ENCODE peak calls at places on chromosome 20, in ten cellular contexts. One of them, this sample, is unnamed.

GRCh38 chr20:46977204-46977603 is 82.6 kb downstream of the EYA2 start:
- DNase-seq in GM06990: no peak
- DNase-seq in cerebellar cortex: no peak
- DNase-seq in M059J: no peak
- DNase-seq in Calu3: no peak
- DNase-seq in mucosa of gallbladder: no peak
- DNase-seq in NCI-H1092: no peak
- DNase-seq in CD4-positive, CD25-positive, alpha-beta regulatory T cell: no peak
- DNase-seq in fibroblast of lung: no peak
- DNase-seq in stimulated activated CD4-positive, alpha-beta T cell treated with anti-CD3 and anti-CD28 coated beads, Interleukin-4, amount 100 ng/mL, for 1 hour: no peak
- DNase-seq in this sample: no peak

GRCh38 chr20:54167909-54168872 is 5.6 kb downstream of the CYP24A1 start:
- DNase-seq in GM06990: no peak
- DNase-seq in cerebellar cortex: no peak
- DNase-seq in M059J: peak
- DNase-seq in Calu3: peak
- DNase-seq in mucosa of gallbladder: no peak
- DNase-seq in NCI-H1092: no peak
- DNase-seq in CD4-positive, CD25-positive, alpha-beta regulatory T cell: no peak
- DNase-seq in fibroblast of lung: peak
- DNase-seq in stimulated activated CD4-positive, alpha-beta T cell treated with anti-CD3 and anti-CD28 coated beads, Interleukin-4, amount 100 ng/mL, for 1 hour: no peak
- DNase-seq in this sample: peak

GRCh38 chr20:61628901-61629300 is 376.8 kb downstream of the CDH4 start:
- DNase-seq in GM06990: no peak
- DNase-seq in cerebellar cortex: no peak
- DNase-seq in M059J: no peak
- DNase-seq in Calu3: no peak
- DNase-seq in mucosa of gallbladder: no peak
- DNase-seq in NCI-H1092: no peak
- DNase-seq in CD4-positive, CD25-positive, alpha-beta regulatory T cell: no peak
- DNase-seq in fibroblast of lung: no peak
- DNase-seq in stimulated activated CD4-positive, alpha-beta T cell treated with anti-CD3 and anti-CD28 coated beads, Interleukin-4, amount 100 ng/mL, for 1 hour: no peak
- DNase-seq in this sample: no peak

GRCh38 chr20:46311039-46311650 is 2.8 kb upstream of the CDH22 start:
- DNase-seq in GM06990: no peak
- DNase-seq in cerebellar cortex: peak
- DNase-seq in M059J: peak
- DNase-seq in Calu3: no peak
- DNase-seq in mucosa of gallbladder: no peak
- DNase-seq in NCI-H1092: no peak
- DNase-seq in CD4-positive, CD25-positive, alpha-beta regulatory T cell: no peak
- DNase-seq in fibroblast of lung: no peak
- DNase-seq in stimulated activated CD4-positive, alpha-beta T cell treated with anti-CD3 and anti-CD28 coated beads, Interleukin-4, amount 100 ng/mL, for 1 hour: no peak
- DNase-seq in this sample: no peak

GRCh38 chr20:38450412-38450975 is 15.4 kb upstream of the SNHG17 start:
- DNase-seq in GM06990: no peak
- DNase-seq in cerebellar cortex: no peak
- DNase-seq in M059J: peak
- DNase-seq in Calu3: no peak
- DNase-seq in mucosa of gallbladder: no peak
- DNase-seq in NCI-H1092: no peak
- DNase-seq in CD4-positive, CD25-positive, alpha-beta regulatory T cell: no peak
- DNase-seq in fibroblast of lung: no peak
- DNase-seq in stimulated activated CD4-positive, alpha-beta T cell treated with anti-CD3 and anti-CD28 coated beads, Interleukin-4, amount 100 ng/mL, for 1 hour: no peak
- DNase-seq in this sample: peak

GRCh38 chr20:63673951-63674350 is 15.8 kb downstream of the RTEL1 start:
- DNase-seq in GM06990: no peak
- DNase-seq in cerebellar cortex: no peak
- DNase-seq in M059J: no peak
- DNase-seq in Calu3: no peak
- DNase-seq in mucosa of gallbladder: no peak
- DNase-seq in NCI-H1092: no peak
- DNase-seq in CD4-positive, CD25-positive, alpha-beta regulatory T cell: no peak
- DNase-seq in fibroblast of lung: no peak
- DNase-seq in stimulated activated CD4-positive, alpha-beta T cell treated with anti-CD3 and anti-CD28 coated beads, Interleukin-4, amount 100 ng/mL, for 1 hour: no peak
- DNase-seq in this sample: no peak

GRCh38 chr20:34390769-34391447 is 27.8 kb downstream of the ITCH start:
- DNase-seq in GM06990: no peak
- DNase-seq in cerebellar cortex: no peak
- DNase-seq in M059J: peak
- DNase-seq in Calu3: peak
- DNase-seq in mucosa of gallbladder: peak
- DNase-seq in NCI-H1092: no peak
- DNase-seq in CD4-positive, CD25-positive, alpha-beta regulatory T cell: peak
- DNase-seq in fibroblast of lung: peak
- DNase-seq in stimulated activated CD4-positive, alpha-beta T cell treated with anti-CD3 and anti-CD28 coated beads, Interleukin-4, amount 100 ng/mL, for 1 hour: peak
- DNase-seq in this sample: peak

GRCh38 chr20:56843817-56844216 is 214.7 kb downstream of the TFAP2C start:
- DNase-seq in GM06990: no peak
- DNase-seq in cerebellar cortex: no peak
- DNase-seq in M059J: peak
- DNase-seq in Calu3: no peak
- DNase-seq in mucosa of gallbladder: no peak
- DNase-seq in NCI-H1092: no peak
- DNase-seq in CD4-positive, CD25-positive, alpha-beta regulatory T cell: no peak
- DNase-seq in fibroblast of lung: no peak
- DNase-seq in stimulated activated CD4-positive, alpha-beta T cell treated with anti-CD3 and anti-CD28 coated beads, Interleukin-4, amount 100 ng/mL, for 1 hour: no peak
- DNase-seq in this sample: no peak

GRCh38 chr20:38665886-38666285 is 58.4 kb upstream of the SLC32A1 start:
- DNase-seq in GM06990: no peak
- DNase-seq in cerebellar cortex: no peak
- DNase-seq in M059J: no peak
- DNase-seq in Calu3: no peak
- DNase-seq in mucosa of gallbladder: no peak
- DNase-seq in NCI-H1092: no peak
- DNase-seq in CD4-positive, CD25-positive, alpha-beta regulatory T cell: no peak
- DNase-seq in fibroblast of lung: no peak
- DNase-seq in stimulated activated CD4-positive, alpha-beta T cell treated with anti-CD3 and anti-CD28 coated beads, Interleukin-4, amount 100 ng/mL, for 1 hour: no peak
- DNase-seq in this sample: no peak

GRCh38 chr20:31901615-31902014 is 31.2 kb downstream of the TTLL9 start:
- DNase-seq in GM06990: no peak
- DNase-seq in cerebellar cortex: no peak
- DNase-seq in M059J: no peak
- DNase-seq in Calu3: no peak
- DNase-seq in mucosa of gallbladder: no peak
- DNase-seq in NCI-H1092: no peak
- DNase-seq in CD4-positive, CD25-positive, alpha-beta regulatory T cell: no peak
- DNase-seq in fibroblast of lung: no peak
- DNase-seq in stimulated activated CD4-positive, alpha-beta T cell treated with anti-CD3 and anti-CD28 coated beads, Interleukin-4, amount 100 ng/mL, for 1 hour: no peak
- DNase-seq in this sample: no peak

GRCh38 chr20:40689943-40690835 is 1.2 kb upstream of the MAFB start:
- DNase-seq in GM06990: peak
- DNase-seq in cerebellar cortex: peak
- DNase-seq in M059J: peak
- DNase-seq in Calu3: peak
- DNase-seq in mucosa of gallbladder: peak
- DNase-seq in NCI-H1092: peak
- DNase-seq in CD4-positive, CD25-positive, alpha-beta regulatory T cell: peak
- DNase-seq in fibroblast of lung: peak
- DNase-seq in stimulated activated CD4-positive, alpha-beta T cell treated with anti-CD3 and anti-CD28 coated beads, Interleukin-4, amount 100 ng/mL, for 1 hour: peak
- DNase-seq in this sample: peak

GRCh38 chr20:60210779-60211617 is 252.8 kb downstream of the CDH26 start:
- DNase-seq in GM06990: peak
- DNase-seq in cerebellar cortex: peak
- DNase-seq in M059J: peak
- DNase-seq in Calu3: peak
- DNase-seq in mucosa of gallbladder: peak
- DNase-seq in NCI-H1092: peak
- DNase-seq in CD4-positive, CD25-positive, alpha-beta regulatory T cell: peak
- DNase-seq in fibroblast of lung: peak
- DNase-seq in stimulated activated CD4-positive, alpha-beta T cell treated with anti-CD3 and anti-CD28 coated beads, Interleukin-4, amount 100 ng/mL, for 1 hour: peak
- DNase-seq in this sample: peak

GRCh38 chr20:13009682-13010406 is 1.1 kb downstream of the SPTLC3 start:
- DNase-seq in GM06990: peak
- DNase-seq in cerebellar cortex: peak
- DNase-seq in M059J: peak
- DNase-seq in Calu3: peak
- DNase-seq in mucosa of gallbladder: peak
- DNase-seq in NCI-H1092: no peak
- DNase-seq in CD4-positive, CD25-positive, alpha-beta regulatory T cell: peak
- DNase-seq in fibroblast of lung: peak
- DNase-seq in stimulated activated CD4-positive, alpha-beta T cell treated with anti-CD3 and anti-CD28 coated beads, Interleukin-4, amount 100 ng/mL, for 1 hour: no peak
- DNase-seq in this sample: peak

GRCh38 chr20:53872561-53873248 is 197.7 kb downstream of the BCAS1 start:
- DNase-seq in GM06990: no peak
- DNase-seq in cerebellar cortex: no peak
- DNase-seq in M059J: peak
- DNase-seq in Calu3: no peak
- DNase-seq in mucosa of gallbladder: no peak
- DNase-seq in NCI-H1092: no peak
- DNase-seq in CD4-positive, CD25-positive, alpha-beta regulatory T cell: peak
- DNase-seq in fibroblast of lung: peak
- DNase-seq in stimulated activated CD4-positive, alpha-beta T cell treated with anti-CD3 and anti-CD28 coated beads, Interleukin-4, amount 100 ng/mL, for 1 hour: peak
- DNase-seq in this sample: peak

GRCh38 chr20:38127011-38127621 is 38.0 kb downstream of the TGM2 start:
- DNase-seq in GM06990: no peak
- DNase-seq in cerebellar cortex: no peak
- DNase-seq in M059J: peak
- DNase-seq in Calu3: peak
- DNase-seq in mucosa of gallbladder: peak
- DNase-seq in NCI-H1092: peak
- DNase-seq in CD4-positive, CD25-positive, alpha-beta regulatory T cell: no peak
- DNase-seq in fibroblast of lung: peak
- DNase-seq in stimulated activated CD4-positive, alpha-beta T cell treated with anti-CD3 and anti-CD28 coated beads, Interleukin-4, amount 100 ng/mL, for 1 hour: no peak
- DNase-seq in this sample: peak

GRCh38 chr20:9740486-9740885 is 98.4 kb downstream of the PAK5 start:
- DNase-seq in GM06990: no peak
- DNase-seq in cerebellar cortex: peak
- DNase-seq in M059J: no peak
- DNase-seq in Calu3: no peak
- DNase-seq in mucosa of gallbladder: no peak
- DNase-seq in NCI-H1092: no peak
- DNase-seq in CD4-positive, CD25-positive, alpha-beta regulatory T cell: no peak
- DNase-seq in fibroblast of lung: no peak
- DNase-seq in stimulated activated CD4-positive, alpha-beta T cell treated with anti-CD3 and anti-CD28 coated beads, Interleukin-4, amount 100 ng/mL, for 1 hour: no peak
- DNase-seq in this sample: no peak

GRCh38 chr20:22805219-22805618 is 220.8 kb upstream of the FOXA2 start:
- DNase-seq in GM06990: no peak
- DNase-seq in cerebellar cortex: no peak
- DNase-seq in M059J: peak
- DNase-seq in Calu3: no peak
- DNase-seq in mucosa of gallbladder: peak
- DNase-seq in NCI-H1092: no peak
- DNase-seq in CD4-positive, CD25-positive, alpha-beta regulatory T cell: no peak
- DNase-seq in fibroblast of lung: peak
- DNase-seq in stimulated activated CD4-positive, alpha-beta T cell treated with anti-CD3 and anti-CD28 coated beads, Interleukin-4, amount 100 ng/mL, for 1 hour: no peak
- DNase-seq in this sample: peak

GRCh38 chr20:59214619-59215547 is 51.3 kb downstream of the ZNF831 start:
- DNase-seq in GM06990: no peak
- DNase-seq in cerebellar cortex: no peak
- DNase-seq in M059J: no peak
- DNase-seq in Calu3: no peak
- DNase-seq in mucosa of gallbladder: no peak
- DNase-seq in NCI-H1092: no peak
- DNase-seq in CD4-positive, CD25-positive, alpha-beta regulatory T cell: no peak
- DNase-seq in fibroblast of lung: no peak
- DNase-seq in stimulated activated CD4-positive, alpha-beta T cell treated with anti-CD3 and anti-CD28 coated beads, Interleukin-4, amount 100 ng/mL, for 1 hour: no peak
- DNase-seq in this sample: no peak

GRCh38 chr20:50540620-50541605 is 30.7 kb downstream of the PTPN1 start:
- DNase-seq in GM06990: no peak
- DNase-seq in cerebellar cortex: peak
- DNase-seq in M059J: peak
- DNase-seq in Calu3: peak
- DNase-seq in mucosa of gallbladder: no peak
- DNase-seq in NCI-H1092: no peak
- DNase-seq in CD4-positive, CD25-positive, alpha-beta regulatory T cell: no peak
- DNase-seq in fibroblast of lung: peak
- DNase-seq in stimulated activated CD4-positive, alpha-beta T cell treated with anti-CD3 and anti-CD28 coated beads, Interleukin-4, amount 100 ng/mL, for 1 hour: no peak
- DNase-seq in this sample: peak

GRCh38 chr20:61620174-61620573 is 368.1 kb downstream of the CDH4 start:
- DNase-seq in GM06990: no peak
- DNase-seq in cerebellar cortex: no peak
- DNase-seq in M059J: no peak
- DNase-seq in Calu3: no peak
- DNase-seq in mucosa of gallbladder: no peak
- DNase-seq in NCI-H1092: no peak
- DNase-seq in CD4-positive, CD25-positive, alpha-beta regulatory T cell: no peak
- DNase-seq in fibroblast of lung: no peak
- DNase-seq in stimulated activated CD4-positive, alpha-beta T cell treated with anti-CD3 and anti-CD28 coated beads, Interleukin-4, amount 100 ng/mL, for 1 hour: no peak
- DNase-seq in this sample: no peak

GRCh38 chr20:12816009-12816408 is 192.8 kb upstream of the SPTLC3 start:
- DNase-seq in GM06990: no peak
- DNase-seq in cerebellar cortex: no peak
- DNase-seq in M059J: no peak
- DNase-seq in Calu3: no peak
- DNase-seq in mucosa of gallbladder: no peak
- DNase-seq in NCI-H1092: no peak
- DNase-seq in CD4-positive, CD25-positive, alpha-beta regulatory T cell: no peak
- DNase-seq in fibroblast of lung: no peak
- DNase-seq in stimulated activated CD4-positive, alpha-beta T cell treated with anti-CD3 and anti-CD28 coated beads, Interleukin-4, amount 100 ng/mL, for 1 hour: no peak
- DNase-seq in this sample: no peak

GRCh38 chr20:59673998-59674445 is 69.7 kb downstream of the PHACTR3 start:
- DNase-seq in GM06990: no peak
- DNase-seq in cerebellar cortex: no peak
- DNase-seq in M059J: no peak
- DNase-seq in Calu3: no peak
- DNase-seq in mucosa of gallbladder: no peak
- DNase-seq in NCI-H1092: no peak
- DNase-seq in CD4-positive, CD25-positive, alpha-beta regulatory T cell: no peak
- DNase-seq in fibroblast of lung: no peak
- DNase-seq in stimulated activated CD4-positive, alpha-beta T cell treated with anti-CD3 and anti-CD28 coated beads, Interleukin-4, amount 100 ng/mL, for 1 hour: no peak
- DNase-seq in this sample: no peak

GRCh38 chr20:46897471-46897870 is 2.8 kb downstream of the EYA2 start:
- DNase-seq in GM06990: no peak
- DNase-seq in cerebellar cortex: no peak
- DNase-seq in M059J: no peak
- DNase-seq in Calu3: no peak
- DNase-seq in mucosa of gallbladder: no peak
- DNase-seq in NCI-H1092: no peak
- DNase-seq in CD4-positive, CD25-positive, alpha-beta regulatory T cell: no peak
- DNase-seq in fibroblast of lung: no peak
- DNase-seq in stimulated activated CD4-positive, alpha-beta T cell treated with anti-CD3 and anti-CD28 coated beads, Interleukin-4, amount 100 ng/mL, for 1 hour: no peak
- DNase-seq in this sample: no peak

GRCh38 chr20:38137441-38138037 is 27.5 kb downstream of the TGM2 start:
- DNase-seq in GM06990: no peak
- DNase-seq in cerebellar cortex: no peak
- DNase-seq in M059J: no peak
- DNase-seq in Calu3: no peak
- DNase-seq in mucosa of gallbladder: no peak
- DNase-seq in NCI-H1092: no peak
- DNase-seq in CD4-positive, CD25-positive, alpha-beta regulatory T cell: no peak
- DNase-seq in fibroblast of lung: no peak
- DNase-seq in stimulated activated CD4-positive, alpha-beta T cell treated with anti-CD3 and anti-CD28 coated beads, Interleukin-4, amount 100 ng/mL, for 1 hour: no peak
- DNase-seq in this sample: no peak

GRCh38 chr20:1392443-1392692 is 486 bp downstream of the FKBP1A start:
- DNase-seq in GM06990: no peak
- DNase-seq in cerebellar cortex: no peak
- DNase-seq in M059J: no peak
- DNase-seq in Calu3: no peak
- DNase-seq in mucosa of gallbladder: no peak
- DNase-seq in NCI-H1092: no peak
- DNase-seq in CD4-positive, CD25-positive, alpha-beta regulatory T cell: no peak
- DNase-seq in fibroblast of lung: no peak
- DNase-seq in stimulated activated CD4-positive, alpha-beta T cell treated with anti-CD3 and anti-CD28 coated beads, Interleukin-4, amount 100 ng/mL, for 1 hour: no peak
- DNase-seq in this sample: no peak

GRCh38 chr20:61719691-61720347 is 345.9 kb downstream of the TAF4 start:
- DNase-seq in GM06990: no peak
- DNase-seq in cerebellar cortex: no peak
- DNase-seq in M059J: no peak
- DNase-seq in Calu3: no peak
- DNase-seq in mucosa of gallbladder: no peak
- DNase-seq in NCI-H1092: no peak
- DNase-seq in CD4-positive, CD25-positive, alpha-beta regulatory T cell: peak
- DNase-seq in fibroblast of lung: peak
- DNase-seq in stimulated activated CD4-positive, alpha-beta T cell treated with anti-CD3 and anti-CD28 coated beads, Interleukin-4, amount 100 ng/mL, for 1 hour: peak
- DNase-seq in this sample: no peak

GRCh38 chr20:10132391-10132790 is 86.2 kb upstream of the SNAP25 start:
- DNase-seq in GM06990: no peak
- DNase-seq in cerebellar cortex: peak
- DNase-seq in M059J: no peak
- DNase-seq in Calu3: no peak
- DNase-seq in mucosa of gallbladder: no peak
- DNase-seq in NCI-H1092: no peak
- DNase-seq in CD4-positive, CD25-positive, alpha-beta regulatory T cell: no peak
- DNase-seq in fibroblast of lung: no peak
- DNase-seq in stimulated activated CD4-positive, alpha-beta T cell treated with anti-CD3 and anti-CD28 coated beads, Interleukin-4, amount 100 ng/mL, for 1 hour: no peak
- DNase-seq in this sample: no peak

GRCh38 chr20:56985286-56985685 is 281.2 kb downstream of the BMP7 start:
- DNase-seq in GM06990: no peak
- DNase-seq in cerebellar cortex: no peak
- DNase-seq in M059J: peak
- DNase-seq in Calu3: no peak
- DNase-seq in mucosa of gallbladder: no peak
- DNase-seq in NCI-H1092: no peak
- DNase-seq in CD4-positive, CD25-positive, alpha-beta regulatory T cell: no peak
- DNase-seq in fibroblast of lung: no peak
- DNase-seq in stimulated activated CD4-positive, alpha-beta T cell treated with anti-CD3 and anti-CD28 coated beads, Interleukin-4, amount 100 ng/mL, for 1 hour: no peak
- DNase-seq in this sample: peak